ENCODE peak calls at places on chromosomes 1 and 21, in eight cellular contexts. One of them, this sample, is unnamed.

GRCh38 chr21:15057290-15057689 is 7.5 kb downstream of the NRIP1 start:
- DNase-seq in A673: no peak
- DNase-seq in fibroblast of lung: no peak
- DNase-seq in heart right ventricle: no peak
- DNase-seq in left lung: no peak
- DNase-seq in psoas muscle: no peak
- DNase-seq in Caco-2: no peak
- DNase-seq in sigmoid colon: no peak
- DNase-seq in this sample: no peak

GRCh38 chr1:147665521-147665920 is 4.8 kb downstream of the ACP6 start:
- DNase-seq in A673: no peak
- DNase-seq in fibroblast of lung: no peak
- DNase-seq in heart right ventricle: no peak
- DNase-seq in left lung: no peak
- DNase-seq in psoas muscle: no peak
- DNase-seq in Caco-2: no peak
- DNase-seq in sigmoid colon: no peak
- DNase-seq in this sample: no peak

GRCh38 chr1:56715161-56715560 is 70.0 kb downstream of the PRKAA2 start:
- DNase-seq in A673: no peak
- DNase-seq in fibroblast of lung: no peak
- DNase-seq in heart right ventricle: no peak
- DNase-seq in left lung: no peak
- DNase-seq in psoas muscle: no peak
- DNase-seq in Caco-2: no peak
- DNase-seq in sigmoid colon: no peak
- DNase-seq in this sample: no peak

GRCh38 chr1:188599313-188599712 is 1770.6 kb downstream of the PLA2G4A start:
- DNase-seq in A673: peak; percentile 9
- DNase-seq in fibroblast of lung: no peak
- DNase-seq in heart right ventricle: no peak
- DNase-seq in left lung: no peak
- DNase-seq in psoas muscle: no peak
- DNase-seq in Caco-2: no peak
- DNase-seq in sigmoid colon: no peak
- DNase-seq in this sample: no peak

GRCh38 chr1:110370827-110371226 is 20.0 kb downstream of the SLC16A4 start:
- DNase-seq in A673: no peak
- DNase-seq in fibroblast of lung: peak; percentile 54
- DNase-seq in heart right ventricle: no peak
- DNase-seq in left lung: no peak
- DNase-seq in psoas muscle: no peak
- DNase-seq in Caco-2: no peak
- DNase-seq in sigmoid colon: no peak
- DNase-seq in this sample: no peak

GRCh38 chr1:13803546-13804239 is 103.7 kb downstream of the PRDM2 start:
- DNase-seq in A673: no peak
- DNase-seq in fibroblast of lung: no peak
- DNase-seq in heart right ventricle: no peak
- DNase-seq in left lung: no peak
- DNase-seq in psoas muscle: no peak
- DNase-seq in Caco-2: no peak
- DNase-seq in sigmoid colon: no peak
- DNase-seq in this sample: no peak

GRCh38 chr1:91611498-91611917 is 110.9 kb downstream of the CDC7 start:
- DNase-seq in A673: no peak
- DNase-seq in fibroblast of lung: no peak
- DNase-seq in heart right ventricle: no peak
- DNase-seq in left lung: no peak
- DNase-seq in psoas muscle: no peak
- DNase-seq in Caco-2: peak; percentile 93
- DNase-seq in sigmoid colon: no peak
- DNase-seq in this sample: peak; percentile 31

GRCh38 chr1:44318097-44319088 is 36.7 kb downstream of the ERI3 start:
- DNase-seq in A673: peak; percentile 74
- DNase-seq in fibroblast of lung: peak; percentile 45
- DNase-seq in heart right ventricle: peak; percentile 49
- DNase-seq in left lung: no peak
- DNase-seq in psoas muscle: no peak
- DNase-seq in Caco-2: no peak
- DNase-seq in sigmoid colon: no peak
- DNase-seq in this sample: peak; percentile 53

GRCh38 chr1:161273402-161273801 is 14.9 kb downstream of the PCP4L1 start:
- DNase-seq in A673: no peak
- DNase-seq in fibroblast of lung: no peak
- DNase-seq in heart right ventricle: no peak
- DNase-seq in left lung: no peak
- DNase-seq in psoas muscle: no peak
- DNase-seq in Caco-2: no peak
- DNase-seq in sigmoid colon: no peak
- DNase-seq in this sample: no peak

GRCh38 chr1:9058465-9058864 is 11.0 kb downstream of the SLC2A5 start:
- DNase-seq in A673: no peak
- DNase-seq in fibroblast of lung: peak; percentile 41
- DNase-seq in heart right ventricle: no peak
- DNase-seq in left lung: no peak
- DNase-seq in psoas muscle: peak; percentile 70
- DNase-seq in Caco-2: no peak
- DNase-seq in sigmoid colon: no peak
- DNase-seq in this sample: no peak

GRCh38 chr1:43442756-43443155 is 11.0 kb downstream of the HYI start:
- DNase-seq in A673: no peak
- DNase-seq in fibroblast of lung: no peak
- DNase-seq in heart right ventricle: no peak
- DNase-seq in left lung: no peak
- DNase-seq in psoas muscle: peak; percentile 24
- DNase-seq in Caco-2: no peak
- DNase-seq in sigmoid colon: peak; percentile 59
- DNase-seq in this sample: no peak

GRCh38 chr1:51542158-51542953 is 23.3 kb upstream of the EPS15 start:
- DNase-seq in A673: no peak
- DNase-seq in fibroblast of lung: no peak
- DNase-seq in heart right ventricle: no peak
- DNase-seq in left lung: no peak
- DNase-seq in psoas muscle: no peak
- DNase-seq in Caco-2: no peak
- DNase-seq in sigmoid colon: no peak
- DNase-seq in this sample: no peak

GRCh38 chr1:27360159-27361043 is 6.4 kb downstream of the MAP3K6 start:
- DNase-seq in A673: no peak
- DNase-seq in fibroblast of lung: no peak
- DNase-seq in heart right ventricle: no peak
- DNase-seq in left lung: no peak
- DNase-seq in psoas muscle: no peak
- DNase-seq in Caco-2: no peak
- DNase-seq in sigmoid colon: no peak
- DNase-seq in this sample: no peak

GRCh38 chr1:4101434-4102150 is 201.5 kb upstream of the C1orf174 start:
- DNase-seq in A673: no peak
- DNase-seq in fibroblast of lung: no peak
- DNase-seq in heart right ventricle: no peak
- DNase-seq in left lung: no peak
- DNase-seq in psoas muscle: no peak
- DNase-seq in Caco-2: peak; percentile 8
- DNase-seq in sigmoid colon: peak; percentile 12
- DNase-seq in this sample: no peak

GRCh38 chr1:159197767-159198557 is 6.7 kb upstream of the ACKR1 start:
- DNase-seq in A673: peak; percentile 78
- DNase-seq in fibroblast of lung: peak; percentile 75
- DNase-seq in heart right ventricle: peak; percentile 69
- DNase-seq in left lung: peak; percentile 56
- DNase-seq in psoas muscle: peak; percentile 59
- DNase-seq in Caco-2: peak; percentile 74
- DNase-seq in sigmoid colon: peak; percentile 82
- DNase-seq in this sample: peak; percentile 79

GRCh38 chr1:41739061-41739955 is 179.4 kb downstream of the HIVEP3 start:
- DNase-seq in A673: peak; percentile 53
- DNase-seq in fibroblast of lung: peak; percentile 86
- DNase-seq in heart right ventricle: peak; percentile 75
- DNase-seq in left lung: peak; percentile 94
- DNase-seq in psoas muscle: peak; percentile 90
- DNase-seq in Caco-2: no peak
- DNase-seq in sigmoid colon: peak; percentile 84
- DNase-seq in this sample: no peak

GRCh38 chr1:234532511-234532922 is 53.5 kb upstream of the TARBP1 start:
- DNase-seq in A673: no peak
- DNase-seq in fibroblast of lung: peak; percentile 73
- DNase-seq in heart right ventricle: peak; percentile 76
- DNase-seq in left lung: peak; percentile 60
- DNase-seq in psoas muscle: peak; percentile 77
- DNase-seq in Caco-2: no peak
- DNase-seq in sigmoid colon: peak; percentile 86
- DNase-seq in this sample: no peak

GRCh38 chr1:11653616-11654570 is at the start of gene FBXO2:
- DNase-seq in A673: no peak
- DNase-seq in fibroblast of lung: no peak
- DNase-seq in heart right ventricle: no peak
- DNase-seq in left lung: no peak
- DNase-seq in psoas muscle: peak; percentile 58
- DNase-seq in Caco-2: no peak
- DNase-seq in sigmoid colon: no peak
- DNase-seq in this sample: no peak

GRCh38 chr1:29972664-29973063 is 736.3 kb downstream of the PTPRU start:
- DNase-seq in A673: no peak
- DNase-seq in fibroblast of lung: no peak
- DNase-seq in heart right ventricle: no peak
- DNase-seq in left lung: no peak
- DNase-seq in psoas muscle: no peak
- DNase-seq in Caco-2: no peak
- DNase-seq in sigmoid colon: no peak
- DNase-seq in this sample: no peak
- H3K9me3 ChIP-seq in A673: no peaks in the 10 kb centered on the region
- H3K9me3 ChIP-seq in fibroblast of lung: no peaks in the 10 kb centered on the region
- H3K9me3 ChIP-seq in heart right ventricle: no peaks in the 10 kb centered on the region
- H3K9me3 ChIP-seq in left lung: no peaks in the 10 kb centered on the region
- H3K9me3 ChIP-seq in psoas muscle: peaks cover 7% of the 10 kb centered on the region
- H3K9me3 ChIP-seq in Caco-2: no peaks in the 10 kb centered on the region
- H3K9me3 ChIP-seq in sigmoid colon: no peaks in the 10 kb centered on the region
- H3K9me3 ChIP-seq in this sample: no peaks in the 10 kb centered on the region

GRCh38 chr21:27333091-27333490 is 366.2 kb upstream of the ADAMTS5 start:
- DNase-seq in A673: no peak
- DNase-seq in fibroblast of lung: no peak
- DNase-seq in heart right ventricle: no peak
- DNase-seq in left lung: no peak
- DNase-seq in psoas muscle: no peak
- DNase-seq in Caco-2: no peak
- DNase-seq in sigmoid colon: no peak
- DNase-seq in this sample: no peak

GRCh38 chr21:27326293-27326692 is 359.4 kb upstream of the ADAMTS5 start:
- DNase-seq in A673: no peak
- DNase-seq in fibroblast of lung: no peak
- DNase-seq in heart right ventricle: no peak
- DNase-seq in left lung: no peak
- DNase-seq in psoas muscle: no peak
- DNase-seq in Caco-2: no peak
- DNase-seq in sigmoid colon: no peak
- DNase-seq in this sample: no peak

GRCh38 chr21:27329255-27329851 is 362.5 kb upstream of the ADAMTS5 start:
- DNase-seq in A673: no peak
- DNase-seq in fibroblast of lung: peak; percentile 98
- DNase-seq in heart right ventricle: no peak
- DNase-seq in left lung: no peak
- DNase-seq in psoas muscle: no peak
- DNase-seq in Caco-2: no peak
- DNase-seq in sigmoid colon: peak; percentile 65
- DNase-seq in this sample: no peak
- H3K4me3 ChIP-seq in A673: no peak overlapping the region
- H3K4me3 ChIP-seq in fibroblast of lung: no peak overlapping the region
- H3K4me3 ChIP-seq in heart right ventricle: no peak overlapping the region
- H3K4me3 ChIP-seq in left lung: no peak overlapping the region
- H3K4me3 ChIP-seq in psoas muscle: no peak overlapping the region
- H3K4me3 ChIP-seq in Caco-2: no peak overlapping the region
- H3K4me3 ChIP-seq in sigmoid colon: no peak overlapping the region
- H3K4me3 ChIP-seq in this sample: no peak overlapping the region

DNA sequence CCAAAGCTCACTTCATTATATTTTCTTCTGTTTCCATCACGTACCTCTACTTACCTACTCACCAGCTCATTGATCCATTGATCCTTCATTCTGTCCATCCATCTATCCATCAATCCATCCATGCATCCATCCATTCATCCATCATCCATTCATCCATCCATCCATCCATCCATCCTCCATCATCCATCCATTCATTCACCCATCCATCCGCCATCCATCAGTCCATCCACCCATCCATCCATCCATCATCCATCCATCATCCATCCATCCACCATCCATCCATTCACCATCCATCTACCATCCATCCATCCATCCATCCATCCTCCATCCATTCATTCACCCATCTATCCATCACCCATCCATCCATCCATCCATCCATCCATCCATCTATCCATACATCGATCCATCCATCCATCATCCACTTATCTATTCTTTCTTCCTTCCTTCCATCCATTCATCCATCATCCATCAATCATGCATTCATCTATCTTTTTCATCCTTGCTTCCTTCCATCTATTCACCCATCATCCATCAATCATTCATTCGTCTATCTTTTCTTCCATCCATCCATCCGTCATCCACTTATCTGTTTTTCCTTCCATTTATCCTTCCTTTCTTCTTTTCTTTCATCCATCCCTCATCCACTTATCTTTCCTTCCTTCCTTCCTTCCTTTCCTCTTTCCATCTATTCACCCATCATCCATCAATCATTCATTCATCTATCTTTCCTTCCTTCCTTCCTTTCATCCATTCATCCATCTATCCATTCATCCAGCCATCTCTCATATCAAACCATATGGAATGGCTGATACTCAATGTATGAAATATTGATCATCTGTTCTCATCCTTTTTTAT is 35.3 kb upstream of the ACTRT2 start:
- DNase-seq in A673: no peak
- DNase-seq in fibroblast of lung: no peak
- DNase-seq in heart right ventricle: no peak
- DNase-seq in left lung: no peak
- DNase-seq in psoas muscle: no peak
- DNase-seq in Caco-2: no peak
- DNase-seq in sigmoid colon: no peak
- DNase-seq in this sample: no peak
- H3K9me3 ChIP-seq in A673: no peaks in the 10 kb centered on the region
- H3K9me3 ChIP-seq in fibroblast of lung: no peaks in the 10 kb centered on the region
- H3K9me3 ChIP-seq in heart right ventricle: no peaks in the 10 kb centered on the region
- H3K9me3 ChIP-seq in left lung: no peaks in the 10 kb centered on the region
- H3K9me3 ChIP-seq in psoas muscle: no peaks in the 10 kb centered on the region
- H3K9me3 ChIP-seq in Caco-2: no peaks in the 10 kb centered on the region
- H3K9me3 ChIP-seq in sigmoid colon: no peaks in the 10 kb centered on the region
- H3K9me3 ChIP-seq in this sample: no peaks in the 10 kb centered on the region

GRCh38 chr1:6497215-6497866 is 5.9 kb upstream of the PLEKHG5 start:
- DNase-seq in A673: peak; percentile 47
- DNase-seq in fibroblast of lung: peak; percentile 20
- DNase-seq in heart right ventricle: no peak
- DNase-seq in left lung: no peak
- DNase-seq in psoas muscle: no peak
- DNase-seq in Caco-2: peak; percentile 61
- DNase-seq in sigmoid colon: no peak
- DNase-seq in this sample: peak; percentile 52
- H3K4me3 ChIP-seq in A673: peak overlapping the region; percentile 52
- H3K4me3 ChIP-seq in fibroblast of lung: peak overlapping the region; percentile 59
- H3K4me3 ChIP-seq in heart right ventricle: peak overlapping the region; percentile 77
- H3K4me3 ChIP-seq in left lung: peak overlapping the region; percentile 41
- H3K4me3 ChIP-seq in psoas muscle: peak overlapping the region; percentile 60
- H3K4me3 ChIP-seq in Caco-2: peak overlapping the region; percentile 75
- H3K4me3 ChIP-seq in sigmoid colon: peak overlapping the region; percentile 54
- H3K4me3 ChIP-seq in this sample: peak overlapping the region; percentile 55